ENCODE peak calls at places on chromosomes 4 and X, in ten cellular contexts. One of them, this sample, is unnamed.

GRCh38 chr4:170672571-170672970 is 582.8 kb upstream of the AADAT start:
- DNase-seq in stimulated activated CD4-positive, alpha-beta T cell treated with anti-CD3 and anti-CD28 coated beads, Interleukin-1b, Interleukin-23, amount 100 ng/mL, for 48 hours: no peak
- DNase-seq in activated T-helper 1 cell treated with Interleukin-2 at 50 U/mL for 16 hours: no peak
- DNase-seq in gastrocnemius medialis: no peak
- DNase-seq in T-helper 1 cell: no peak
- DNase-seq in fibroblast of the conjunctiva: peak
- DNase-seq in D721Med: no peak
- DNase-seq in effector CD4-positive, alpha-beta T cell: no peak
- DNase-seq in substantia nigra: no peak
- DNase-seq in right lobe of liver: no peak
- DNase-seq in this sample: no peak

GRCh38 chrX:39527045-39527444 is 570.7 kb downstream of the BCOR start:
- DNase-seq in activated T-helper 1 cell treated with Interleukin-2 at 50 U/mL for 16 hours: no peak
- DNase-seq in effector CD4-positive, alpha-beta T cell: no peak
- DNase-seq in substantia nigra: no peak
- DNase-seq in T-helper 1 cell: no peak
- DNase-seq in fibroblast of the conjunctiva: peak
- DNase-seq in right lobe of liver: no peak
- DNase-seq in gastrocnemius medialis: no peak
- DNase-seq in D721Med: no peak
- DNase-seq in stimulated activated CD4-positive, alpha-beta T cell treated with anti-CD3 and anti-CD28 coated beads, Interleukin-1b, Interleukin-23, amount 100 ng/mL, for 48 hours: no peak
- DNase-seq in this sample: no peak

GRCh38 chr4:18012115-18012806 is 9.3 kb downstream of the LCORL start:
- DNase-seq in effector CD4-positive, alpha-beta T cell: no peak
- DNase-seq in gastrocnemius medialis: no peak
- DNase-seq in fibroblast of the conjunctiva: no peak
- DNase-seq in D721Med: no peak
- DNase-seq in right lobe of liver: no peak
- DNase-seq in T-helper 1 cell: no peak
- DNase-seq in activated T-helper 1 cell treated with Interleukin-2 at 50 U/mL for 16 hours: no peak
- DNase-seq in substantia nigra: no peak
- DNase-seq in stimulated activated CD4-positive, alpha-beta T cell treated with anti-CD3 and anti-CD28 coated beads, Interleukin-1b, Interleukin-23, amount 100 ng/mL, for 48 hours: no peak
- DNase-seq in this sample: no peak

GRCh38 chrX:14051416-14051815 is 21.7 kb upstream of the GEMIN8 start:
- DNase-seq in gastrocnemius medialis: no peak
- DNase-seq in D721Med: no peak
- DNase-seq in substantia nigra: no peak
- DNase-seq in right lobe of liver: no peak
- DNase-seq in effector CD4-positive, alpha-beta T cell: no peak
- DNase-seq in T-helper 1 cell: no peak
- DNase-seq in activated T-helper 1 cell treated with Interleukin-2 at 50 U/mL for 16 hours: no peak
- DNase-seq in stimulated activated CD4-positive, alpha-beta T cell treated with anti-CD3 and anti-CD28 coated beads, Interleukin-1b, Interleukin-23, amount 100 ng/mL, for 48 hours: no peak
- DNase-seq in fibroblast of the conjunctiva: no peak
- DNase-seq in this sample: no peak

GRCh38 chrX:48835524-48836329 is at the start of gene PCSK1N:
- DNase-seq in effector CD4-positive, alpha-beta T cell: peak
- DNase-seq in right lobe of liver: no peak
- DNase-seq in T-helper 1 cell: peak
- DNase-seq in gastrocnemius medialis: no peak
- DNase-seq in D721Med: peak
- DNase-seq in fibroblast of the conjunctiva: no peak
- DNase-seq in substantia nigra: peak
- DNase-seq in activated T-helper 1 cell treated with Interleukin-2 at 50 U/mL for 16 hours: no peak
- DNase-seq in stimulated activated CD4-positive, alpha-beta T cell treated with anti-CD3 and anti-CD28 coated beads, Interleukin-1b, Interleukin-23, amount 100 ng/mL, for 48 hours: no peak
- DNase-seq in this sample: no peak

GRCh38 chr4:147741190-147741788 is 9.4 kb downstream of the ARHGAP10 start:
- DNase-seq in substantia nigra: no peak
- DNase-seq in T-helper 1 cell: no peak
- DNase-seq in fibroblast of the conjunctiva: no peak
- DNase-seq in activated T-helper 1 cell treated with Interleukin-2 at 50 U/mL for 16 hours: no peak
- DNase-seq in stimulated activated CD4-positive, alpha-beta T cell treated with anti-CD3 and anti-CD28 coated beads, Interleukin-1b, Interleukin-23, amount 100 ng/mL, for 48 hours: no peak
- DNase-seq in gastrocnemius medialis: no peak
- DNase-seq in D721Med: no peak
- DNase-seq in effector CD4-positive, alpha-beta T cell: no peak
- DNase-seq in right lobe of liver: no peak
- DNase-seq in this sample: no peak

GRCh38 chr4:5759236-5760075 is 48.5 kb downstream of the EVC start:
- DNase-seq in substantia nigra: no peak
- DNase-seq in T-helper 1 cell: no peak
- DNase-seq in gastrocnemius medialis: no peak
- DNase-seq in right lobe of liver: no peak
- DNase-seq in stimulated activated CD4-positive, alpha-beta T cell treated with anti-CD3 and anti-CD28 coated beads, Interleukin-1b, Interleukin-23, amount 100 ng/mL, for 48 hours: no peak
- DNase-seq in effector CD4-positive, alpha-beta T cell: no peak
- DNase-seq in fibroblast of the conjunctiva: no peak
- DNase-seq in D721Med: no peak
- DNase-seq in activated T-helper 1 cell treated with Interleukin-2 at 50 U/mL for 16 hours: no peak
- DNase-seq in this sample: no peak

GRCh38 chr4:139555073-139555704 is 830 bp downstream of the SETD7 start:
- DNase-seq in substantia nigra: peak
- DNase-seq in gastrocnemius medialis: peak
- DNase-seq in stimulated activated CD4-positive, alpha-beta T cell treated with anti-CD3 and anti-CD28 coated beads, Interleukin-1b, Interleukin-23, amount 100 ng/mL, for 48 hours: peak
- DNase-seq in D721Med: no peak
- DNase-seq in fibroblast of the conjunctiva: peak
- DNase-seq in effector CD4-positive, alpha-beta T cell: peak
- DNase-seq in activated T-helper 1 cell treated with Interleukin-2 at 50 U/mL for 16 hours: peak
- DNase-seq in right lobe of liver: peak
- DNase-seq in T-helper 1 cell: peak
- DNase-seq in this sample: no peak

GRCh38 chr4:142282870-142283431 is 563.1 kb downstream of the INPP4B start:
- DNase-seq in fibroblast of the conjunctiva: no peak
- DNase-seq in effector CD4-positive, alpha-beta T cell: peak
- DNase-seq in activated T-helper 1 cell treated with Interleukin-2 at 50 U/mL for 16 hours: no peak
- DNase-seq in right lobe of liver: no peak
- DNase-seq in D721Med: no peak
- DNase-seq in stimulated activated CD4-positive, alpha-beta T cell treated with anti-CD3 and anti-CD28 coated beads, Interleukin-1b, Interleukin-23, amount 100 ng/mL, for 48 hours: no peak
- DNase-seq in gastrocnemius medialis: no peak
- DNase-seq in T-helper 1 cell: peak
- DNase-seq in substantia nigra: no peak
- DNase-seq in this sample: no peak

GRCh38 chrX:120302434-120302833 is 8.8 kb downstream of the TMEM255A start:
- DNase-seq in gastrocnemius medialis: no peak
- DNase-seq in stimulated activated CD4-positive, alpha-beta T cell treated with anti-CD3 and anti-CD28 coated beads, Interleukin-1b, Interleukin-23, amount 100 ng/mL, for 48 hours: peak
- DNase-seq in D721Med: no peak
- DNase-seq in activated T-helper 1 cell treated with Interleukin-2 at 50 U/mL for 16 hours: peak
- DNase-seq in T-helper 1 cell: peak
- DNase-seq in fibroblast of the conjunctiva: no peak
- DNase-seq in effector CD4-positive, alpha-beta T cell: no peak
- DNase-seq in right lobe of liver: no peak
- DNase-seq in substantia nigra: no peak
- DNase-seq in this sample: no peak

GRCh38 chr4:102543030-102543505 is 41.9 kb downstream of the NFKB1 start:
- DNase-seq in right lobe of liver: no peak
- DNase-seq in activated T-helper 1 cell treated with Interleukin-2 at 50 U/mL for 16 hours: no peak
- DNase-seq in fibroblast of the conjunctiva: no peak
- DNase-seq in stimulated activated CD4-positive, alpha-beta T cell treated with anti-CD3 and anti-CD28 coated beads, Interleukin-1b, Interleukin-23, amount 100 ng/mL, for 48 hours: no peak
- DNase-seq in gastrocnemius medialis: no peak
- DNase-seq in T-helper 1 cell: no peak
- DNase-seq in D721Med: no peak
- DNase-seq in effector CD4-positive, alpha-beta T cell: no peak
- DNase-seq in substantia nigra: no peak
- DNase-seq in this sample: no peak

GRCh38 chr4:103934178-103934789 is 214.5 kb upstream of the TACR3 start:
- DNase-seq in gastrocnemius medialis: no peak
- DNase-seq in effector CD4-positive, alpha-beta T cell: peak
- DNase-seq in fibroblast of the conjunctiva: peak
- DNase-seq in D721Med: no peak
- DNase-seq in right lobe of liver: no peak
- DNase-seq in T-helper 1 cell: no peak
- DNase-seq in activated T-helper 1 cell treated with Interleukin-2 at 50 U/mL for 16 hours: no peak
- DNase-seq in substantia nigra: no peak
- DNase-seq in stimulated activated CD4-positive, alpha-beta T cell treated with anti-CD3 and anti-CD28 coated beads, Interleukin-1b, Interleukin-23, amount 100 ng/mL, for 48 hours: no peak
- DNase-seq in this sample: peak

GRCh38 chrX:38375888-38376287 is 23.5 kb downstream of the OTC start:
- DNase-seq in effector CD4-positive, alpha-beta T cell: no peak
- DNase-seq in right lobe of liver: no peak
- DNase-seq in gastrocnemius medialis: no peak
- DNase-seq in substantia nigra: no peak
- DNase-seq in T-helper 1 cell: no peak
- DNase-seq in activated T-helper 1 cell treated with Interleukin-2 at 50 U/mL for 16 hours: no peak
- DNase-seq in D721Med: no peak
- DNase-seq in fibroblast of the conjunctiva: no peak
- DNase-seq in stimulated activated CD4-positive, alpha-beta T cell treated with anti-CD3 and anti-CD28 coated beads, Interleukin-1b, Interleukin-23, amount 100 ng/mL, for 48 hours: no peak
- DNase-seq in this sample: no peak

GRCh38 chr4:21802406-21802805 is 146.2 kb downstream of the KCNIP4 start:
- DNase-seq in substantia nigra: no peak
- DNase-seq in D721Med: no peak
- DNase-seq in stimulated activated CD4-positive, alpha-beta T cell treated with anti-CD3 and anti-CD28 coated beads, Interleukin-1b, Interleukin-23, amount 100 ng/mL, for 48 hours: no peak
- DNase-seq in gastrocnemius medialis: no peak
- DNase-seq in activated T-helper 1 cell treated with Interleukin-2 at 50 U/mL for 16 hours: no peak
- DNase-seq in T-helper 1 cell: no peak
- DNase-seq in fibroblast of the conjunctiva: peak
- DNase-seq in right lobe of liver: no peak
- DNase-seq in effector CD4-positive, alpha-beta T cell: no peak
- DNase-seq in this sample: no peak

GRCh38 chr4:176043838-176044588 is 21.6 kb upstream of the WDR17 start:
- DNase-seq in right lobe of liver: no peak
- DNase-seq in substantia nigra: no peak
- DNase-seq in gastrocnemius medialis: no peak
- DNase-seq in T-helper 1 cell: no peak
- DNase-seq in fibroblast of the conjunctiva: no peak
- DNase-seq in stimulated activated CD4-positive, alpha-beta T cell treated with anti-CD3 and anti-CD28 coated beads, Interleukin-1b, Interleukin-23, amount 100 ng/mL, for 48 hours: no peak
- DNase-seq in D721Med: no peak
- DNase-seq in activated T-helper 1 cell treated with Interleukin-2 at 50 U/mL for 16 hours: no peak
- DNase-seq in effector CD4-positive, alpha-beta T cell: no peak
- DNase-seq in this sample: no peak

GRCh38 chr4:82432596-82432995 is 2.2 kb downstream of the ENOPH1 start:
- DNase-seq in D721Med: no peak
- DNase-seq in T-helper 1 cell: no peak
- DNase-seq in fibroblast of the conjunctiva: no peak
- DNase-seq in effector CD4-positive, alpha-beta T cell: no peak
- DNase-seq in stimulated activated CD4-positive, alpha-beta T cell treated with anti-CD3 and anti-CD28 coated beads, Interleukin-1b, Interleukin-23, amount 100 ng/mL, for 48 hours: no peak
- DNase-seq in right lobe of liver: no peak
- DNase-seq in substantia nigra: no peak
- DNase-seq in activated T-helper 1 cell treated with Interleukin-2 at 50 U/mL for 16 hours: no peak
- DNase-seq in gastrocnemius medialis: no peak
- DNase-seq in this sample: no peak

GRCh38 chr4:154164931-154165839 is 326.4 kb downstream of the DCHS2 start:
- DNase-seq in substantia nigra: no peak
- DNase-seq in gastrocnemius medialis: no peak
- DNase-seq in D721Med: no peak
- DNase-seq in fibroblast of the conjunctiva: peak
- DNase-seq in effector CD4-positive, alpha-beta T cell: no peak
- DNase-seq in stimulated activated CD4-positive, alpha-beta T cell treated with anti-CD3 and anti-CD28 coated beads, Interleukin-1b, Interleukin-23, amount 100 ng/mL, for 48 hours: peak
- DNase-seq in activated T-helper 1 cell treated with Interleukin-2 at 50 U/mL for 16 hours: no peak
- DNase-seq in right lobe of liver: no peak
- DNase-seq in T-helper 1 cell: no peak
- DNase-seq in this sample: no peak

GRCh38 chrX:119004920-119005524 is 30.6 kb downstream of the LONRF3 start:
- DNase-seq in substantia nigra: peak
- DNase-seq in effector CD4-positive, alpha-beta T cell: peak
- DNase-seq in gastrocnemius medialis: no peak
- DNase-seq in right lobe of liver: no peak
- DNase-seq in fibroblast of the conjunctiva: peak
- DNase-seq in activated T-helper 1 cell treated with Interleukin-2 at 50 U/mL for 16 hours: peak
- DNase-seq in T-helper 1 cell: peak
- DNase-seq in D721Med: peak
- DNase-seq in stimulated activated CD4-positive, alpha-beta T cell treated with anti-CD3 and anti-CD28 coated beads, Interleukin-1b, Interleukin-23, amount 100 ng/mL, for 48 hours: peak
- DNase-seq in this sample: peak

GRCh38 chr4:153532227-153532626 is 66.1 kb downstream of the TMEM131L start:
- DNase-seq in activated T-helper 1 cell treated with Interleukin-2 at 50 U/mL for 16 hours: no peak
- DNase-seq in D721Med: no peak
- DNase-seq in gastrocnemius medialis: no peak
- DNase-seq in stimulated activated CD4-positive, alpha-beta T cell treated with anti-CD3 and anti-CD28 coated beads, Interleukin-1b, Interleukin-23, amount 100 ng/mL, for 48 hours: no peak
- DNase-seq in effector CD4-positive, alpha-beta T cell: no peak
- DNase-seq in right lobe of liver: no peak
- DNase-seq in fibroblast of the conjunctiva: no peak
- DNase-seq in substantia nigra: no peak
- DNase-seq in T-helper 1 cell: no peak
- DNase-seq in this sample: no peak